ENCODE peak calls at places on chromosomes 12 and 14, in nine cellular contexts. One of them, this sample, is unnamed.

GRCh38 chr12:6370994-6371754 is 4.2 kb downstream of the SCNN1A start:
- DNase-seq in mammary epithelial cell: peak; percentile 95
- DNase-seq in stimulated activated CD4-positive, alpha-beta T cell treated with anti-CD3 and anti-CD28 coated beads, Interleukin-12 subunit alpha, Interleukin-12 subunit beta, amount 100 ng/mL, for 4 hours: no peak
- DNase-seq in activated naive CD4-positive, alpha-beta T cell: no peak
- DNase-seq in cardiac muscle cell: peak; percentile 56
- DNase-seq in H4: peak; percentile 98
- DNase-seq in activated CD8-positive, alpha-beta memory T cell treated with anti-CD3 and anti-CD28 coated beads for 48 hours: no peak
- DNase-seq in hippocampal formation: no peak
- DNase-seq in NCI-H2171: peak; percentile 84
- DNase-seq in this sample: peak; percentile 79

GRCh38 chr14:73935666-73936065 is 14.2 kb downstream of the FAM161B start:
- DNase-seq in mammary epithelial cell: no peak
- DNase-seq in stimulated activated CD4-positive, alpha-beta T cell treated with anti-CD3 and anti-CD28 coated beads, Interleukin-12 subunit alpha, Interleukin-12 subunit beta, amount 100 ng/mL, for 4 hours: no peak
- DNase-seq in activated naive CD4-positive, alpha-beta T cell: no peak
- DNase-seq in cardiac muscle cell: peak; percentile 9
- DNase-seq in H4: no peak
- DNase-seq in activated CD8-positive, alpha-beta memory T cell treated with anti-CD3 and anti-CD28 coated beads for 48 hours: no peak
- DNase-seq in hippocampal formation: no peak
- DNase-seq in NCI-H2171: peak; percentile 4
- DNase-seq in this sample: peak; percentile 45

GRCh38 chr12:72289633-72290032 is 17.5 kb downstream of the TRHDE start:
- DNase-seq in mammary epithelial cell: no peak
- DNase-seq in stimulated activated CD4-positive, alpha-beta T cell treated with anti-CD3 and anti-CD28 coated beads, Interleukin-12 subunit alpha, Interleukin-12 subunit beta, amount 100 ng/mL, for 4 hours: no peak
- DNase-seq in activated naive CD4-positive, alpha-beta T cell: no peak
- DNase-seq in cardiac muscle cell: no peak
- DNase-seq in H4: no peak
- DNase-seq in activated CD8-positive, alpha-beta memory T cell treated with anti-CD3 and anti-CD28 coated beads for 48 hours: no peak
- DNase-seq in hippocampal formation: no peak
- DNase-seq in NCI-H2171: no peak
- DNase-seq in this sample: no peak

GRCh38 chr14:91727121-91727520 is 4.8 kb downstream of the CATSPERB start:
- DNase-seq in mammary epithelial cell: no peak
- DNase-seq in stimulated activated CD4-positive, alpha-beta T cell treated with anti-CD3 and anti-CD28 coated beads, Interleukin-12 subunit alpha, Interleukin-12 subunit beta, amount 100 ng/mL, for 4 hours: no peak
- DNase-seq in activated naive CD4-positive, alpha-beta T cell: no peak
- DNase-seq in cardiac muscle cell: peak; percentile 6
- DNase-seq in H4: no peak
- DNase-seq in activated CD8-positive, alpha-beta memory T cell treated with anti-CD3 and anti-CD28 coated beads for 48 hours: no peak
- DNase-seq in hippocampal formation: no peak
- DNase-seq in NCI-H2171: no peak
- DNase-seq in this sample: no peak

GRCh38 chr12:131803995-131804521 is 24.1 kb upstream of the MMP17 start:
- DNase-seq in mammary epithelial cell: no peak
- DNase-seq in stimulated activated CD4-positive, alpha-beta T cell treated with anti-CD3 and anti-CD28 coated beads, Interleukin-12 subunit alpha, Interleukin-12 subunit beta, amount 100 ng/mL, for 4 hours: no peak
- DNase-seq in activated naive CD4-positive, alpha-beta T cell: no peak
- DNase-seq in cardiac muscle cell: peak; percentile 65
- DNase-seq in H4: no peak
- DNase-seq in activated CD8-positive, alpha-beta memory T cell treated with anti-CD3 and anti-CD28 coated beads for 48 hours: no peak
- DNase-seq in hippocampal formation: no peak
- DNase-seq in NCI-H2171: no peak
- DNase-seq in this sample: peak; percentile 65

GRCh38 chr12:49059385-49060232 is 985 bp downstream of the KMT2D start:
- DNase-seq in mammary epithelial cell: peak; percentile 9
- DNase-seq in stimulated activated CD4-positive, alpha-beta T cell treated with anti-CD3 and anti-CD28 coated beads, Interleukin-12 subunit alpha, Interleukin-12 subunit beta, amount 100 ng/mL, for 4 hours: peak; percentile 13
- DNase-seq in activated naive CD4-positive, alpha-beta T cell: no peak
- DNase-seq in cardiac muscle cell: peak; percentile 32
- DNase-seq in H4: no peak
- DNase-seq in activated CD8-positive, alpha-beta memory T cell treated with anti-CD3 and anti-CD28 coated beads for 48 hours: no peak
- DNase-seq in hippocampal formation: no peak
- DNase-seq in NCI-H2171: peak; percentile 41
- DNase-seq in this sample: peak; percentile 37

GRCh38 chr14:101150010-101150409 is 246.5 kb upstream of the RTL1 start:
- DNase-seq in mammary epithelial cell: no peak
- DNase-seq in stimulated activated CD4-positive, alpha-beta T cell treated with anti-CD3 and anti-CD28 coated beads, Interleukin-12 subunit alpha, Interleukin-12 subunit beta, amount 100 ng/mL, for 4 hours: no peak
- DNase-seq in activated naive CD4-positive, alpha-beta T cell: no peak
- DNase-seq in cardiac muscle cell: no peak
- DNase-seq in H4: no peak
- DNase-seq in activated CD8-positive, alpha-beta memory T cell treated with anti-CD3 and anti-CD28 coated beads for 48 hours: no peak
- DNase-seq in hippocampal formation: no peak
- DNase-seq in NCI-H2171: no peak
- DNase-seq in this sample: no peak

GRCh38 chr12:15982471-15982870 is 71.3 kb downstream of the DERA start:
- DNase-seq in mammary epithelial cell: peak; percentile 21
- DNase-seq in stimulated activated CD4-positive, alpha-beta T cell treated with anti-CD3 and anti-CD28 coated beads, Interleukin-12 subunit alpha, Interleukin-12 subunit beta, amount 100 ng/mL, for 4 hours: no peak
- DNase-seq in activated naive CD4-positive, alpha-beta T cell: no peak
- DNase-seq in cardiac muscle cell: peak; percentile 76
- DNase-seq in H4: peak; percentile 46
- DNase-seq in activated CD8-positive, alpha-beta memory T cell treated with anti-CD3 and anti-CD28 coated beads for 48 hours: no peak
- DNase-seq in hippocampal formation: no peak
- DNase-seq in NCI-H2171: no peak
- DNase-seq in this sample: peak; percentile 82

GRCh38 chr14:96249016-96249415 is 7.0 kb upstream of the BDKRB1 start:
- DNase-seq in mammary epithelial cell: peak; percentile 87
- DNase-seq in stimulated activated CD4-positive, alpha-beta T cell treated with anti-CD3 and anti-CD28 coated beads, Interleukin-12 subunit alpha, Interleukin-12 subunit beta, amount 100 ng/mL, for 4 hours: no peak
- DNase-seq in activated naive CD4-positive, alpha-beta T cell: no peak
- DNase-seq in cardiac muscle cell: peak; percentile 94
- DNase-seq in H4: peak; percentile 64
- DNase-seq in activated CD8-positive, alpha-beta memory T cell treated with anti-CD3 and anti-CD28 coated beads for 48 hours: no peak
- DNase-seq in hippocampal formation: no peak
- DNase-seq in NCI-H2171: no peak
- DNase-seq in this sample: peak; percentile 90

GRCh38 chr12:3122841-3123678 is 45.9 kb downstream of the TSPAN9 start:
- DNase-seq in mammary epithelial cell: peak; percentile 79
- DNase-seq in stimulated activated CD4-positive, alpha-beta T cell treated with anti-CD3 and anti-CD28 coated beads, Interleukin-12 subunit alpha, Interleukin-12 subunit beta, amount 100 ng/mL, for 4 hours: no peak
- DNase-seq in activated naive CD4-positive, alpha-beta T cell: no peak
- DNase-seq in cardiac muscle cell: peak; percentile 79
- DNase-seq in H4: no peak
- DNase-seq in activated CD8-positive, alpha-beta memory T cell treated with anti-CD3 and anti-CD28 coated beads for 48 hours: no peak
- DNase-seq in hippocampal formation: no peak
- DNase-seq in NCI-H2171: no peak
- DNase-seq in this sample: peak; percentile 69

GRCh38 chr12:119308743-119309456 is 25.6 kb upstream of the CCDC60 start:
- DNase-seq in mammary epithelial cell: no peak
- DNase-seq in stimulated activated CD4-positive, alpha-beta T cell treated with anti-CD3 and anti-CD28 coated beads, Interleukin-12 subunit alpha, Interleukin-12 subunit beta, amount 100 ng/mL, for 4 hours: no peak
- DNase-seq in activated naive CD4-positive, alpha-beta T cell: no peak
- DNase-seq in cardiac muscle cell: no peak
- DNase-seq in H4: no peak
- DNase-seq in activated CD8-positive, alpha-beta memory T cell treated with anti-CD3 and anti-CD28 coated beads for 48 hours: no peak
- DNase-seq in hippocampal formation: no peak
- DNase-seq in NCI-H2171: peak; percentile 71
- DNase-seq in this sample: no peak

GRCh38 chr14:22852940-22853767 is 16.8 kb downstream of the MMP14 start:
- DNase-seq in mammary epithelial cell: peak; percentile 80
- DNase-seq in stimulated activated CD4-positive, alpha-beta T cell treated with anti-CD3 and anti-CD28 coated beads, Interleukin-12 subunit alpha, Interleukin-12 subunit beta, amount 100 ng/mL, for 4 hours: peak; percentile 93
- DNase-seq in activated naive CD4-positive, alpha-beta T cell: peak; percentile 99
- DNase-seq in cardiac muscle cell: peak; percentile 92
- DNase-seq in H4: peak; percentile 79
- DNase-seq in activated CD8-positive, alpha-beta memory T cell treated with anti-CD3 and anti-CD28 coated beads for 48 hours: peak; percentile 100
- DNase-seq in hippocampal formation: peak; percentile 70
- DNase-seq in NCI-H2171: peak; percentile 80
- DNase-seq in this sample: peak; percentile 91

GRCh38 chr12:75825686-75826085 is 205.9 kb downstream of the PHLDA1 start:
- DNase-seq in mammary epithelial cell: peak; percentile 95
- DNase-seq in stimulated activated CD4-positive, alpha-beta T cell treated with anti-CD3 and anti-CD28 coated beads, Interleukin-12 subunit alpha, Interleukin-12 subunit beta, amount 100 ng/mL, for 4 hours: no peak
- DNase-seq in activated naive CD4-positive, alpha-beta T cell: no peak
- DNase-seq in cardiac muscle cell: peak; percentile 79
- DNase-seq in H4: peak; percentile 72
- DNase-seq in activated CD8-positive, alpha-beta memory T cell treated with anti-CD3 and anti-CD28 coated beads for 48 hours: no peak
- DNase-seq in hippocampal formation: no peak
- DNase-seq in NCI-H2171: no peak
- DNase-seq in this sample: peak; percentile 86

GRCh38 chr12:94553130-94553519 is 93.5 kb upstream of the CEP83 start:
- DNase-seq in mammary epithelial cell: peak; percentile 95
- DNase-seq in stimulated activated CD4-positive, alpha-beta T cell treated with anti-CD3 and anti-CD28 coated beads, Interleukin-12 subunit alpha, Interleukin-12 subunit beta, amount 100 ng/mL, for 4 hours: no peak
- DNase-seq in activated naive CD4-positive, alpha-beta T cell: no peak
- DNase-seq in cardiac muscle cell: peak; percentile 89
- DNase-seq in H4: peak; percentile 69
- DNase-seq in activated CD8-positive, alpha-beta memory T cell treated with anti-CD3 and anti-CD28 coated beads for 48 hours: no peak
- DNase-seq in hippocampal formation: peak; percentile 20
- DNase-seq in NCI-H2171: no peak
- DNase-seq in this sample: peak; percentile 74

GRCh38 chr14:54116972-54117371 is 160.3 kb upstream of the BMP4 start:
- DNase-seq in mammary epithelial cell: peak; percentile 83
- DNase-seq in stimulated activated CD4-positive, alpha-beta T cell treated with anti-CD3 and anti-CD28 coated beads, Interleukin-12 subunit alpha, Interleukin-12 subunit beta, amount 100 ng/mL, for 4 hours: no peak
- DNase-seq in activated naive CD4-positive, alpha-beta T cell: no peak
- DNase-seq in cardiac muscle cell: peak; percentile 24
- DNase-seq in H4: no peak
- DNase-seq in activated CD8-positive, alpha-beta memory T cell treated with anti-CD3 and anti-CD28 coated beads for 48 hours: no peak
- DNase-seq in hippocampal formation: no peak
- DNase-seq in NCI-H2171: no peak
- DNase-seq in this sample: no peak

GRCh38 chr14:68569970-68570409 is 222.9 kb downstream of the ZFP36L1 start:
- DNase-seq in mammary epithelial cell: no peak
- DNase-seq in stimulated activated CD4-positive, alpha-beta T cell treated with anti-CD3 and anti-CD28 coated beads, Interleukin-12 subunit alpha, Interleukin-12 subunit beta, amount 100 ng/mL, for 4 hours: no peak
- DNase-seq in activated naive CD4-positive, alpha-beta T cell: no peak
- DNase-seq in cardiac muscle cell: no peak
- DNase-seq in H4: no peak
- DNase-seq in activated CD8-positive, alpha-beta memory T cell treated with anti-CD3 and anti-CD28 coated beads for 48 hours: no peak
- DNase-seq in hippocampal formation: no peak
- DNase-seq in NCI-H2171: no peak
- DNase-seq in this sample: no peak

GRCh38 chr14:88388741-88389282 is 3.4 kb downstream of the SPATA7 start:
- DNase-seq in mammary epithelial cell: no peak
- DNase-seq in stimulated activated CD4-positive, alpha-beta T cell treated with anti-CD3 and anti-CD28 coated beads, Interleukin-12 subunit alpha, Interleukin-12 subunit beta, amount 100 ng/mL, for 4 hours: no peak
- DNase-seq in activated naive CD4-positive, alpha-beta T cell: no peak
- DNase-seq in cardiac muscle cell: no peak
- DNase-seq in H4: no peak
- DNase-seq in activated CD8-positive, alpha-beta memory T cell treated with anti-CD3 and anti-CD28 coated beads for 48 hours: no peak
- DNase-seq in hippocampal formation: no peak
- DNase-seq in NCI-H2171: no peak
- DNase-seq in this sample: no peak

GRCh38 chr12:28035483-28035882 is 63.0 kb upstream of the PTHLH start:
- DNase-seq in mammary epithelial cell: peak; percentile 78
- DNase-seq in stimulated activated CD4-positive, alpha-beta T cell treated with anti-CD3 and anti-CD28 coated beads, Interleukin-12 subunit alpha, Interleukin-12 subunit beta, amount 100 ng/mL, for 4 hours: no peak
- DNase-seq in activated naive CD4-positive, alpha-beta T cell: no peak
- DNase-seq in cardiac muscle cell: peak; percentile 41
- DNase-seq in H4: peak; percentile 39
- DNase-seq in activated CD8-positive, alpha-beta memory T cell treated with anti-CD3 and anti-CD28 coated beads for 48 hours: no peak
- DNase-seq in hippocampal formation: no peak
- DNase-seq in NCI-H2171: peak; percentile 64
- DNase-seq in this sample: peak; percentile 63